ENCODE peak calls at places on chromosomes 7 and 10, in eight cellular contexts. X, J, D, K, Q, C, I and G are unnamed samples.

GRCh38 chr10:86258940-86259339 is 107.7 kb downstream of the GRID1 start:
- DNase-seq in X (no peak), J (peak), D (no peak), K (no peak), Q (no peak), C (no peak), I (no peak), G (no peak)

GRCh38 chr10:49664006-49664841 is 15.2 kb upstream of the C10orf53 start:
- DNase-seq in X (no peak), J (no peak), D (no peak), K (no peak), Q (no peak), C (no peak), I (no peak), G (no peak)

GRCh38 chr7:137017221-137017620 is 148.8 kb downstream of the CHRM2 start:
- DNase-seq in X (no peak), J (no peak), D (no peak), K (no peak), Q (no peak), C (no peak), I (no peak), G (no peak)

GRCh38 chr7:69893915-69894314 is 295.6 kb downstream of the AUTS2 start:
- DNase-seq in X (peak), J (no peak), D (no peak), K (no peak), Q (no peak), C (no peak), I (no peak), G (no peak)

GRCh38 chr7:24576171-24577052 is 3.2 kb downstream of the PALS2 start:
- DNase-seq in X (peak), J (no peak), D (no peak), K (no peak), Q (no peak), C (peak), I (peak), G (no peak)

GRCh38 chr7:49770838-49771237 is 2.6 kb upstream of the VWC2 start:
- DNase-seq in X (no peak), J (no peak), D (no peak), K (no peak), Q (no peak), C (no peak), I (no peak), G (no peak)

GRCh38 chr7:22989646-22990587 is 24.0 kb downstream of the HYCC1 start:
- DNase-seq in X (no peak), J (no peak), D (no peak), K (no peak), Q (no peak), C (no peak), I (no peak), G (no peak)

GRCh38 chr7:140289804-140290203 is 108.5 kb downstream of the SLC37A3 start:
- DNase-seq in X (no peak), J (no peak), D (no peak), K (no peak), Q (no peak), C (no peak), I (no peak), G (no peak)

GRCh38 chr10:35813219-35813618 is 171.1 kb upstream of the FZD8 start:
- DNase-seq in X (no peak), J (no peak), D (no peak), K (no peak), Q (no peak), C (no peak), I (no peak), G (no peak)

GRCh38 chr7:16905300-16906044 is 23.7 kb upstream of the AGR3 start:
- DNase-seq in X (peak), J (no peak), D (no peak), K (no peak), Q (no peak), C (no peak), I (no peak), G (no peak)

GRCh38 chr10:98074315-98074911 is 44.0 kb upstream of the CRTAC1 start:
- DNase-seq in X (no peak), J (no peak), D (no peak), K (no peak), Q (no peak), C (no peak), I (peak), G (no peak)

GRCh38 chr7:74429153-74429747 is 24.5 kb upstream of the GTF2IRD1 start:
- DNase-seq in X (peak), J (no peak), D (no peak), K (no peak), Q (no peak), C (no peak), I (no peak), G (no peak)

GRCh38 chr10:99358101-99358500 is 28.9 kb downstream of the CNNM1 start:
- DNase-seq in X (no peak), J (no peak), D (no peak), K (no peak), Q (no peak), C (no peak), I (no peak), G (no peak)

GRCh38 chr10:114643158-114643557 is 14.9 kb downstream of the ABLIM1 start:
- DNase-seq in X (no peak), J (no peak), D (no peak), K (no peak), Q (no peak), C (no peak), I (no peak), G (no peak)

GRCh38 chr7:28533731-28534531 is 121.6 kb downstream of the CREB5 start:
- DNase-seq in X (peak), J (no peak), D (peak), K (no peak), Q (peak), C (no peak), I (peak), G (peak)

GRCh38 chr7:24609059-24609458 is 35.8 kb downstream of the PALS2 start:
- DNase-seq in X (no peak), J (no peak), D (no peak), K (no peak), Q (no peak), C (no peak), I (no peak), G (no peak)

GRCh38 chr10:514137-514671 is 175.3 kb downstream of the DIP2C start:
- DNase-seq in X (no peak), J (peak), D (peak), K (no peak), Q (no peak), C (no peak), I (no peak), G (peak)

GRCh38 chr7:55509322-55509721 is 63.0 kb downstream of the VOPP1 start:
- DNase-seq in X (no peak), J (no peak), D (no peak), K (no peak), Q (peak), C (no peak), I (peak), G (peak)

DNA sequence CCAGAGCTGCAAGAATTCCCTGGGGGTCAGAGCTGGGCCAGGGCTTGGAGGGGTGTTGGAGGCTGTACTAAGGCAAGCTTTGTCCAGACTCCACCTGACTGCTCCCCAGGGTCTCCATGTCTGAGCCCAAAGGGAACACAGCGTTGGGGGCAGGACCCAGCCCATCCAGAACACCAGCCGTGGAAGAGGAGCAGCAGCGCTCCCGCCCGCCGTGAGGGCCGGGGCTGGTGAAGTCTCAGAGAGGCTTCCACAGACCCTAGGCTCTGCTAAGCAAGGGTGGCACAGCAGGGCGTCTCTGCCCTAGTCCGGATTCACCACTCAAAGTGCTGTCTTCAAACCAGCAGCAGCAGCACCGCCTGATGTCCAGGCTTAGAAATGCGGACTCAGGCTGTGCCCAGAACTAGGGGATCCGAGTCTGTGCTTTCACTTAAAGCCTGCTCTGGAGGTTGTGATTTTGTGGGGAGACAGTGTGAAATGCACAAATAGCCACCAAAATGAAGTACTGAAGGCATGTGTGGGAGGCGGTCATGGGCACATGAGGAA is 16.7 kb upstream of the AQP1 start:
- DNase-seq in X (no peak), J (no peak), D (no peak), K (no peak), Q (no peak), C (no peak), I (no peak), G (no peak)
- TF ChIP-seq CTCF in X (no peak), J (no peak), D (no peak), K (no peak), Q (no peak), C (no peak), I (no peak), G (no peak)

DNA sequence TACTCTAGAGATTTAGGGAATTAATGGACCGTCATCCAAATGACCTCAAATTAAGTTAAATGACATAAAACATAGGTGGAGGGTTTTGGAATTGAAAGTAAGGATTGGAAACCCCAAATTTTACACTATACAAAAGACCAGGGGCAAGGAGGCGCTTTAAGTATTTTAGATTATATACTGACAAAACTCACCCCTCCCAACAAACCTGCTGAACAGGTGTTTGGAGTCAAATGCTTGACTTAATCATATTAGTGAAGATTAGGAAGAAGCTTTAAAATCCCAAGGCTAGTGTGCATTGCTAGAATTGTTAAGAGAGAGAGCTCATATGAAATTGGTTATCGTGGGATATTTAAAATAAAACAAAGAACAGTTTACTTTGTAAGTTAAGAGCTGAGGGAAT is at the start of gene GNGT1:
- DNase-seq in X (no peak), J (no peak), D (no peak), K (no peak), Q (no peak), C (no peak), I (no peak), G (no peak)
- H3K27ac ChIP-seq in X (peak), J (no peak), D (no peak), K (no peak), Q (no peak), C (no peak), I (no peak), G (no peak)

DNA sequence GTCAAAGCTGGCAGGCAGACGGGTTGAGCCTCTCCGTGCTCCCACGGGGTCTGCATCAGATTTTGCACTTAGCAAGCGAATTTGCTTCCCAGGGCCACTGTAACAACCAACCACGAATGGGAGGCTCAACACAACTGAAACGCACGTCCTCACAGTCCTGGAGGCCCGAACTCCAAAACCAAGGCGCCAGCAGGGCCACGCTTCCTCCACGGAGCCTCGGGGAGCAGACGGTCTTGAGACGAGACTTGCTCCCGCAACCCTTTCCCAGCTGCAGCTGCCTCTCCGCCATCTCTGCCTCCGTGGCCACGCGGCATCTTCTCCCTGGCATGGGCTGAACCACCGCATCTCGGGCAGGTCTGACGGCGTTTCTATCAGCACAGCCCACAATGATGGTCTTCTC is 30.2 kb upstream of the INSIG1 start:
- DNase-seq in X (no peak), J (peak), D (no peak), K (no peak), Q (no peak), C (no peak), I (no peak), G (no peak)
- TF ChIP-seq POLR2A in X (no peak), J (no peak), D (no peak), K (no peak), Q (no peak), C (no peak), I (no peak), G (no peak)

GRCh38 chr7:12683678-12684077 is 3.8 kb upstream of the ARL4A start:
- DNase-seq in X (peak), J (no peak), D (no peak), K (no peak), Q (no peak), C (no peak), I (no peak), G (no peak)
- TF ChIP-seq CTCF in X (peak), J (no peak), D (peak), K (no peak), Q (peak), C (peak), I (peak), G (no peak)

GRCh38 chr10:22648547-22648961 is 65.8 kb downstream of the PIP4K2A start:
- DNase-seq in X (no peak), J (no peak), D (no peak), K (no peak), Q (no peak), C (no peak), I (no peak), G (no peak)
- H3K27ac ChIP-seq in X (no peak), J (peak), D (no peak), K (peak), Q (peak), C (no peak), I (no peak), G (no peak)

GRCh38 chr7:90326500-90326899 is 5.4 kb upstream of the FAM237B start:
- DNase-seq in X (no peak), J (no peak), D (no peak), K (no peak), Q (no peak), C (no peak), I (no peak), G (no peak)
- TF ChIP-seq POLR2A in X (no peak), J (no peak), D (no peak), K (no peak), Q (no peak), C (no peak), I (no peak), G (no peak)

GRCh38 chr7:116980354-116980753 is 27.1 kb downstream of the ST7 start:
- DNase-seq in X (no peak), J (no peak), D (no peak), K (no peak), Q (no peak), C (no peak), I (no peak), G (no peak)

GRCh38 chr7:116981887-116982430 is 28.7 kb downstream of the ST7 start:
- DNase-seq in X (no peak), J (no peak), D (no peak), K (no peak), Q (no peak), C (no peak), I (no peak), G (no peak)

GRCh38 chr7:116977172-116977571 is 23.9 kb downstream of the ST7 start:
- DNase-seq in X (no peak), J (no peak), D (no peak), K (no peak), Q (no peak), C (no peak), I (no peak), G (no peak)

GRCh38 chr7:116979430-116979829 is 26.1 kb downstream of the ST7 start:
- DNase-seq in X (no peak), J (no peak), D (no peak), K (no peak), Q (no peak), C (no peak), I (no peak), G (no peak)

GRCh38 chr7:116978006-116978405 is 24.7 kb downstream of the ST7 start:
- DNase-seq in X (no peak), J (no peak), D (no peak), K (no peak), Q (no peak), C (no peak), I (no peak), G (no peak)
- TF ChIP-seq CTCF in X (no peak), J (no peak), D (no peak), K (no peak), Q (no peak), C (no peak), I (no peak), G (no peak)

GRCh38 chr7:151347200-151347599 is 5.6 kb downstream of the NUB1 start:
- DNase-seq in X (no peak), J (no peak), D (no peak), K (no peak), Q (no peak), C (no peak), I (no peak), G (no peak)

GRCh38 chr7:151351967-151352366 is 10.4 kb downstream of the NUB1 start:
- DNase-seq in X (no peak), J (no peak), D (no peak), K (no peak), Q (no peak), C (no peak), I (no peak), G (no peak)

GRCh38 chr7:151351027-151351426 is 9.4 kb downstream of the NUB1 start:
- DNase-seq in X (peak), J (peak), D (no peak), K (peak), Q (no peak), C (no peak), I (no peak), G (no peak)

GRCh38 chr7:151348970-151349369 is 7.4 kb downstream of the NUB1 start:
- DNase-seq in X (no peak), J (no peak), D (no peak), K (no peak), Q (no peak), C (no peak), I (no peak), G (no peak)

DNA sequence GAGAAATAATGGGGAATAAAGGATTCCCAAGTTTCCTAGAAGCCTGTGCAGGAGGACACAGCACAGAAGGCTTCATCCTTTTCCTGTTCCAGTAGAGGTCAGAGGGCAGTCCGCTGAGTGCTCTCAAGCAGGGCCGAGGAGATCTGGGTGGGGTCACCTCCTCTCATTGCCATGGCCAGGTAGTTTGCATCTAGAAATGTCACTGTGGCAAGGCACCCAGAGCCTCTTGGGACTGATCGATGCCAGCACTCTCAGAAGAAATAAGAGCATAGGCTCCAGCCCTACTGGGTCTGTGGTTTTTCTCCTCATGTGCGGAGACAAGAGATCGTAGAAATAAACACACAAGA is 7.9 kb downstream of the NUB1 start:
- DNase-seq in X (no peak), J (no peak), D (no peak), K (peak), Q (no peak), C (no peak), I (no peak), G (no peak)
- H3K27ac ChIP-seq in X (no peak), J (peak), D (peak), K (peak), Q (peak), C (no peak), I (peak), G (peak)

DNA sequence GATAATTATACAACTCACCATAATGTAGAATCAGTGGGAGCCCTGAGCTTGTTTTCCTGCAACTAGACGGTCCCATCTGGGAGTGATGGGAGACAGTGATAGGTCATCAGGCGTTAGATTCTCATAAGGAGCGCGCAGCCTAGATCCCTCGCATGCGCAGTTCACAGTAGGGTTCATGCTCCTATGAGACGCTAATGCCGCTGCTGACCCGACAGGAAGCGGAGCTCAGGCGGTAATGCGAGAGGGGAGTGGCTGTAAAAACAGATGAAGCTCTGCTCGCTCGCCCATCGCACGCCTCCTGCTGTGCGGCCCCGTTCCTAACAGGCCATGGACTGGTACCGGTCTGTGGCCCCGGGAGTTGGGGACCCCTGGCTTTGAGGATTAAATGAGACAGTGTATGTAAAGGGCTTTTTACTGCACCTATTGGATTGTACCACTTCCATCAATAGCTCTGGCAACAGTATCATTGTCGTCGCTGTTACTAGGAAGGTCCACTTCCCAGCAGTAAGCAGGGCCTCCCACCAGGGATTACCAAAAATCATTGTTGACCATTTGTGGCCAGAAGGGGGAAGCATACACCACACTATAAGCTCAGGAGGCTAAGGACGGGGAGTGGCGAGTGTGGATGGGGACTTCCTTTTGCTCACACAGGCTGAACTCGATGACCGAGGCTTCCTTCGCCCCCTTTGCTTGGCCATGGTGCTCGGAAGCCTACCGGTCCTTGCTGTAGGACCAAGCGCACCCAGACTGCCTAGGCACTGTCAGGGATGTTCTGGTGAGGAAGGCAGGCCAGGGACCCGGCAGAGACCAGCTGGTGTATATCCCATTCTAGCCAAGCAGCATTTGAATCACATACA is 26.4 kb downstream of the AKR1B1 start:
- DNase-seq in X (peak), J (peak), D (peak), K (peak), Q (peak), C (peak), I (peak), G (peak)
- TF ChIP-seq POLR2A in X (no peak), J (no peak), D (no peak), K (peak), Q (peak), C (peak), I (peak), G (peak)